ENCODE peak calls at places on chromosome 10, in nine cellular contexts. O is hepatocyte, W is astrocyte of the spinal cord, G is brain microvascular endothelial cell, D is ascending aorta, H is cardiac muscle cell, Y is dorsolateral prefrontal cortex, P is choroid plexus epithelial cell, N is BJ. B is an unnamed sample.

GRCh38 chr10:131089150-131089549 is 222.4 kb downstream of the TCERG1L start:
- DNase-seq in W (no peak), P (no peak), G (no peak), H (no peak), D (no peak), Y (no peak), O (no peak), N (no peak), B (no peak)

GRCh38 chr10:8392216-8392615 is 337.7 kb downstream of the GATA3 start:
- DNase-seq in W (peak; percentile 59), N (peak; percentile 65), Y (no peak), G (no peak), O (no peak), H (no peak), P (peak; percentile 12), D (no peak), B (peak; percentile 2)

GRCh38 chr10:88019753-88020152 is 156.3 kb downstream of the PTEN start:
- DNase-seq in Y (no peak), W (no peak), P (no peak), H (no peak), D (no peak), O (no peak), G (no peak), N (no peak), B (no peak)

GRCh38 chr10:49119746-49120145 is 4.4 kb upstream of the VSTM4 start:
- DNase-seq in H (no peak), O (no peak), P (peak; percentile 20), G (peak; percentile 35), W (peak; percentile 40), D (no peak), N (no peak), Y (no peak), B (no peak)

GRCh38 chr10:58267713-58268453 is at the start of gene IPMK:
- DNase-seq in W (peak; percentile 91), P (peak; percentile 90), D (peak; percentile 97), O (peak; percentile 97), Y (peak; percentile 97), G (peak; percentile 84), N (peak; percentile 65), H (peak; percentile 95), B (peak; percentile 74)

GRCh38 chr10:1882168-1882567 is 144.8 kb upstream of the ADARB2 start:
- DNase-seq in O (no peak), P (no peak), H (no peak), D (no peak), Y (no peak), G (no peak), N (no peak), W (no peak), B (no peak)

GRCh38 chr10:60175418-60175817 is 214.3 kb downstream of the ANK3 start:
- DNase-seq in H (no peak), Y (no peak), D (no peak), W (no peak), O (peak; percentile 45), G (no peak), N (no peak), P (peak; percentile 10), B (no peak)

GRCh38 chr10:72058989-72059842 is 29.1 kb downstream of the SPOCK2 start:
- DNase-seq in P (no peak), W (no peak), H (no peak), G (peak; percentile 27), N (no peak), D (no peak), O (no peak), Y (no peak), B (peak; percentile 18)

GRCh38 chr10:42551582-42552187 is 86.7 kb downstream of the ZNF33B start:
- DNase-seq in G (peak; percentile 1), P (peak; percentile 5), W (no peak), Y (no peak), D (no peak), N (no peak), H (no peak), O (no peak), B (no peak)

GRCh38 chr10:80530251-80530650 is 7.5 kb upstream of the SH2D4B start:
- DNase-seq in H (no peak), P (peak; percentile 39), N (no peak), O (no peak), G (peak; percentile 22), Y (no peak), W (no peak), D (no peak), B (peak; percentile 29)

GRCh38 chr10:91251430-91252056 is 31.1 kb downstream of the PCGF5 start:
- DNase-seq in N (peak; percentile 1), P (peak; percentile 74), O (peak; percentile 69), W (peak; percentile 63), D (peak; percentile 77), G (peak; percentile 42), Y (no peak), H (peak; percentile 66), B (peak; percentile 66)

GRCh38 chr10:1638889-1639418 is 98.4 kb downstream of the ADARB2 start:
- DNase-seq in N (no peak), D (no peak), G (no peak), Y (no peak), W (no peak), P (no peak), H (no peak), O (no peak), B (no peak)

GRCh38 chr10:71727429-71728217 is 8.0 kb upstream of the C10orf105 start:
- DNase-seq in N (no peak), P (peak; percentile 20), H (peak; percentile 63), G (no peak), D (no peak), O (peak; percentile 50), W (no peak), Y (no peak), B (peak; percentile 7)

GRCh38 chr10:89416465-89416864 is 2.1 kb downstream of the IFIT5 start:
- DNase-seq in N (no peak), H (no peak), G (no peak), P (no peak), D (no peak), W (no peak), O (no peak), Y (no peak), B (no peak)

GRCh38 chr10:95201736-95202135 is 7.7 kb downstream of the ACSM6 start:
- DNase-seq in D (no peak), G (peak; percentile 21), Y (no peak), P (peak; percentile 53), W (no peak), N (no peak), O (no peak), H (no peak), B (peak; percentile 71)

GRCh38 chr10:126391162-126391880 is 3.0 kb upstream of the ADAM12 start:
- DNase-seq in P (peak; percentile 83), W (no peak), Y (no peak), G (peak; percentile 33), H (no peak), D (no peak), N (no peak), O (peak; percentile 21), B (peak; percentile 83)

DNA sequence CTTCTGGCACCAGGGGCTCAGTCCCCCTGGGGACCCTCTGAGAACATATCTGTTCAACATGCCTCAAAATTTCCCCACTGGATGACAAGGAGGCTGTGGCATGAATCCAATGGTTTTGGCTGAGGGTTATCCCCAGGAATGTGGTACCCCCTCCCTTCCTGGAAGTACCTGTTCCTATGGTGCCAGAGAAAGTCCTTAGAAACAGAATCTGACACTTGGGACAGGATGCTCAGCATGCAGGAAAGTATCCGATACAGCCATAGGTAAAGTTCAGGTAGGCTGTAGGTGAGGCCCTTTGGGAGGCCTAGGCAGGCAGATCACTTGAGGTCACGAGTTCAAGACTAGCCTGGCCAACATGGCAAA is 42.7 kb upstream of the A1CF start:
- DNase-seq in Y (no peak), N (no peak), H (no peak), G (no peak), W (no peak), D (no peak), P (no peak), O (no peak), B (no peak)
- H3K4me3 ChIP-seq in Y (no peak overlapping the region), N (no peak overlapping the region), H (no peak overlapping the region), G (no peak overlapping the region), W (no peak overlapping the region), D (no peak overlapping the region), P (no peak overlapping the region), O (no peak overlapping the region), B (no peak overlapping the region)

GRCh38 chr10:51638737-51639136 is 60.7 kb downstream of the CSTF2T start:
- DNase-seq in H (no peak), G (no peak), D (no peak), P (no peak), W (no peak), O (no peak), Y (no peak), N (no peak), B (no peak)
- TF ChIP-seq CTCF in H (no peak), G (no peak), D (no peak), P (no peak), W (no peak), O (no peak), Y (no peak), N (no peak), B (no peak)

DNA sequence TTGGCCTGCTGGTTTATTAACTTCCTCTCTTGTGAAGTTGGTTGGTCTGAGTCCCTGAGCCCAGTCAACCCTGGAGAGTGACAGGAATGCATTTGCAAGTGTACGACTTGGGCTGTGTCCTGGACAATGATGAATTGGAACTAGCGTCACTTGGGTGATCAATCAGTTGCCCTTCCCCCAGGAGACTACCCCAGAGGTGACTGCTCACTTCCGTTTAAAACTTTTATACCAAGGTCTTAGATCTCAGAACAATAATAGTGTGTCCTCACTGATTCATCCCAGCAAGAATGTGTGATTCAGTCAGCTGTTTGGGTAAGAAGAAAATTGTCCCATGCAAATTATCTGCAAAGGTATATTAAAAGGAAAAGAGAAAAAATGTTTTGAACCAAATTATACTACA is 102.9 kb upstream of the ARMC3 start:
- DNase-seq in G (peak; percentile 63), N (no peak), Y (no peak), D (no peak), H (no peak), P (peak; percentile 51), W (peak; percentile 70), O (no peak), B (peak; percentile 70)
- H3K4me3 ChIP-seq in G (no peak overlapping the region), N (no peak overlapping the region), Y (no peak overlapping the region), D (no peak overlapping the region), H (no peak overlapping the region), P (no peak overlapping the region), W (no peak overlapping the region), O (no peak overlapping the region), B (no peak overlapping the region)

GRCh38 chr10:104333728-104334373 is 4.4 kb downstream of the ITPRIP start:
- DNase-seq in N (no peak), P (peak; percentile 28), O (no peak), W (peak; percentile 18), Y (no peak), H (no peak), D (peak; percentile 58), G (no peak), B (peak; percentile 37)

GRCh38 chr10:104330168-104331117 is 7.8 kb downstream of the ITPRIP start:
- DNase-seq in P (peak; percentile 94), Y (peak; percentile 33), H (peak; percentile 71), D (peak; percentile 84), N (peak; percentile 95), W (peak; percentile 83), G (peak; percentile 82), O (peak; percentile 80), B (peak; percentile 90)

GRCh38 chr10:104333037-104333727 is 5.1 kb downstream of the ITPRIP start:
- DNase-seq in N (no peak), P (peak; percentile 60), D (peak; percentile 61), Y (no peak), G (no peak), W (peak; percentile 43), O (no peak), H (no peak), B (peak; percentile 25)

GRCh38 chr10:104331208-104331838 is 6.9 kb downstream of the ITPRIP start:
- DNase-seq in W (peak; percentile 91), Y (no peak), G (peak; percentile 77), H (no peak), O (peak; percentile 56), D (peak; percentile 67), P (peak; percentile 76), N (no peak), B (peak; percentile 81)

GRCh38 chr10:104332243-104333036 is 5.8 kb downstream of the ITPRIP start:
- DNase-seq in N (no peak), P (peak; percentile 45), Y (no peak), W (peak; percentile 30), H (peak; percentile 45), O (no peak), G (no peak), D (peak; percentile 47), B (peak; percentile 38)
- TF ChIP-seq CTCF in N (no peak), P (no peak), Y (no peak), W (no peak), H (no peak), O (no peak), G (no peak), D (no peak), B (no peak)